ENCODE peak calls at places on chromosomes 16 and 17, in seven cellular contexts. J, D, B, R, Y, N and Z are unnamed samples.

GRCh38 chr17:30222741-30223175 is 12.7 kb downstream of the SLC6A4 start:
- DNase-seq in B (no peak), J (no peak), R (no peak), D (no peak), Y (no peak), N (no peak), Z (no peak)

GRCh38 chr16:318628-319027 is 33.9 kb downstream of the AXIN1 start:
- DNase-seq in R (no peak), N (no peak), D (no peak), Y (peak; percentile 29), B (no peak), J (no peak), Z (no peak)

GRCh38 chr17:16987830-16988601 is 16.1 kb upstream of the TNFRSF13B start:
- DNase-seq in N (no peak), J (peak; percentile 57), Y (no peak), R (no peak), D (peak; percentile 92), B (peak; percentile 16), Z (peak; percentile 77)

GRCh38 chr16:53434436-53435065 is at the start of gene RBL2:
- DNase-seq in J (peak; percentile 32), R (peak; percentile 72), B (peak; percentile 36), Y (peak; percentile 91), D (peak; percentile 67), N (peak; percentile 23), Z (peak; percentile 56)

GRCh38 chr17:7867881-7868329 is 10.1 kb downstream of the CYB5D1 start:
- DNase-seq in N (no peak), Y (no peak), D (no peak), J (no peak), B (no peak), R (no peak), Z (no peak)

GRCh38 chr17:39531252-39531651 is 70.0 kb downstream of the CDK12 start:
- DNase-seq in J (peak; percentile 34), N (no peak), D (no peak), R (no peak), Y (no peak), B (no peak), Z (no peak)

GRCh38 chr17:73650147-73650546 is 5.9 kb upstream of the SDK2 start:
- DNase-seq in Y (no peak), J (no peak), D (no peak), B (no peak), R (no peak), N (peak; percentile 31), Z (no peak)

GRCh38 chr16:14283786-14284185 is 212.7 kb downstream of the MRTFB start:
- DNase-seq in Y (no peak), D (no peak), B (no peak), N (no peak), R (no peak), J (no peak), Z (no peak)

GRCh38 chr17:77279448-77280303 is 138.9 kb downstream of the SEC14L1 start:
- DNase-seq in N (no peak), D (no peak), J (peak; percentile 95), R (no peak), B (no peak), Y (peak; percentile 85), Z (no peak)

GRCh38 chr16:88771294-88771772 is 13.7 kb downstream of the PIEZO1 start:
- DNase-seq in R (no peak), J (no peak), N (no peak), B (no peak), Y (no peak), D (no peak), Z (no peak)

GRCh38 chr16:46555981-46556380 is 65.2 kb downstream of the SHCBP1 start:
- DNase-seq in D (no peak), N (no peak), R (no peak), J (no peak), Y (no peak), B (no peak), Z (no peak)

GRCh38 chr16:84604477-84605013 is 13.3 kb downstream of the COTL1 start:
- DNase-seq in N (no peak), B (no peak), R (no peak), Y (no peak), D (no peak), J (no peak), Z (no peak)